ENCODE peak calls at places on chromosomes 1 and 21, in ten cellular contexts. One of them, this sample, is unnamed.

GRCh38 chr1:180930687-180931086 is 18.0 kb downstream of the KIAA1614 start:
- DNase-seq in H1: no peak
- DNase-seq in activated B cell treated with CpG ODN at 0.5 μM for 24 hours: no peak
- DNase-seq in CD4-positive, alpha-beta T cell: no peak
- DNase-seq in AG04450: no peak
- DNase-seq in glutamatergic neuron: peak
- DNase-seq in H9: no peak
- DNase-seq in lower lobe of right lung: no peak
- DNase-seq in GM23338: no peak
- DNase-seq in mucosa of descending colon: no peak
- DNase-seq in this sample: no peak

GRCh38 chr1:36735436-36735835 is 252.7 kb upstream of the CSF3R start:
- DNase-seq in glutamatergic neuron: no peak
- DNase-seq in GM23338: no peak
- DNase-seq in AG04450: no peak
- DNase-seq in H9: no peak
- DNase-seq in CD4-positive, alpha-beta T cell: no peak
- DNase-seq in lower lobe of right lung: no peak
- DNase-seq in H1: no peak
- DNase-seq in mucosa of descending colon: no peak
- DNase-seq in activated B cell treated with CpG ODN at 0.5 μM for 24 hours: no peak
- DNase-seq in this sample: no peak

GRCh38 chr1:181620183-181620582 is 136.9 kb downstream of the CACNA1E start:
- DNase-seq in activated B cell treated with CpG ODN at 0.5 μM for 24 hours: no peak
- DNase-seq in lower lobe of right lung: no peak
- DNase-seq in CD4-positive, alpha-beta T cell: no peak
- DNase-seq in H1: no peak
- DNase-seq in glutamatergic neuron: no peak
- DNase-seq in GM23338: no peak
- DNase-seq in mucosa of descending colon: no peak
- DNase-seq in AG04450: no peak
- DNase-seq in H9: no peak
- DNase-seq in this sample: no peak

GRCh38 chr1:51736702-51737101 is 119.8 kb downstream of the OSBPL9 start:
- DNase-seq in glutamatergic neuron: no peak
- DNase-seq in mucosa of descending colon: no peak
- DNase-seq in GM23338: no peak
- DNase-seq in lower lobe of right lung: no peak
- DNase-seq in H9: no peak
- DNase-seq in H1: no peak
- DNase-seq in activated B cell treated with CpG ODN at 0.5 μM for 24 hours: no peak
- DNase-seq in AG04450: peak
- DNase-seq in CD4-positive, alpha-beta T cell: no peak
- DNase-seq in this sample: no peak

GRCh38 chr1:95547000-95547399 is 313.0 kb downstream of the RWDD3 start:
- DNase-seq in H1: no peak
- DNase-seq in AG04450: no peak
- DNase-seq in GM23338: no peak
- DNase-seq in lower lobe of right lung: no peak
- DNase-seq in activated B cell treated with CpG ODN at 0.5 μM for 24 hours: no peak
- DNase-seq in mucosa of descending colon: no peak
- DNase-seq in glutamatergic neuron: no peak
- DNase-seq in H9: no peak
- DNase-seq in CD4-positive, alpha-beta T cell: no peak
- DNase-seq in this sample: no peak

GRCh38 chr1:58837886-58838285 is 54.0 kb upstream of the JUN start:
- DNase-seq in H9: no peak
- DNase-seq in lower lobe of right lung: no peak
- DNase-seq in H1: no peak
- DNase-seq in mucosa of descending colon: no peak
- DNase-seq in AG04450: no peak
- DNase-seq in activated B cell treated with CpG ODN at 0.5 μM for 24 hours: no peak
- DNase-seq in glutamatergic neuron: no peak
- DNase-seq in CD4-positive, alpha-beta T cell: no peak
- DNase-seq in GM23338: no peak
- DNase-seq in this sample: no peak

GRCh38 chr1:209341689-209342420 is 241.7 kb upstream of the CAMK1G start:
- DNase-seq in mucosa of descending colon: no peak
- DNase-seq in H9: no peak
- DNase-seq in glutamatergic neuron: no peak
- DNase-seq in H1: no peak
- DNase-seq in CD4-positive, alpha-beta T cell: no peak
- DNase-seq in AG04450: no peak
- DNase-seq in GM23338: no peak
- DNase-seq in activated B cell treated with CpG ODN at 0.5 μM for 24 hours: no peak
- DNase-seq in lower lobe of right lung: no peak
- DNase-seq in this sample: no peak

GRCh38 chr1:47351305-47351704 is 17.7 kb downstream of the CMPK1 start:
- DNase-seq in activated B cell treated with CpG ODN at 0.5 μM for 24 hours: no peak
- DNase-seq in CD4-positive, alpha-beta T cell: no peak
- DNase-seq in H9: no peak
- DNase-seq in lower lobe of right lung: no peak
- DNase-seq in GM23338: no peak
- DNase-seq in glutamatergic neuron: no peak
- DNase-seq in mucosa of descending colon: no peak
- DNase-seq in H1: no peak
- DNase-seq in AG04450: no peak
- DNase-seq in this sample: no peak

GRCh38 chr1:165629848-165630628 is 996 bp upstream of the MGST3 start:
- DNase-seq in H9: peak
- DNase-seq in activated B cell treated with CpG ODN at 0.5 μM for 24 hours: no peak
- DNase-seq in H1: no peak
- DNase-seq in CD4-positive, alpha-beta T cell: no peak
- DNase-seq in GM23338: peak
- DNase-seq in AG04450: no peak
- DNase-seq in lower lobe of right lung: no peak
- DNase-seq in mucosa of descending colon: no peak
- DNase-seq in glutamatergic neuron: peak
- DNase-seq in this sample: no peak

GRCh38 chr1:192702212-192702993 is 66.5 kb downstream of the RGS13 start:
- DNase-seq in CD4-positive, alpha-beta T cell: no peak
- DNase-seq in mucosa of descending colon: no peak
- DNase-seq in activated B cell treated with CpG ODN at 0.5 μM for 24 hours: no peak
- DNase-seq in H9: no peak
- DNase-seq in H1: no peak
- DNase-seq in AG04450: peak
- DNase-seq in lower lobe of right lung: no peak
- DNase-seq in glutamatergic neuron: no peak
- DNase-seq in GM23338: no peak
- DNase-seq in this sample: no peak

GRCh38 chr1:151401125-151401788 is 1.9 kb downstream of the PSMB4 start:
- DNase-seq in activated B cell treated with CpG ODN at 0.5 μM for 24 hours: no peak
- DNase-seq in mucosa of descending colon: no peak
- DNase-seq in H1: no peak
- DNase-seq in CD4-positive, alpha-beta T cell: no peak
- DNase-seq in H9: no peak
- DNase-seq in glutamatergic neuron: no peak
- DNase-seq in AG04450: no peak
- DNase-seq in lower lobe of right lung: no peak
- DNase-seq in GM23338: no peak
- DNase-seq in this sample: no peak

GRCh38 chr1:116239916-116240315 is 128.7 kb downstream of the MAB21L3 start:
- DNase-seq in GM23338: no peak
- DNase-seq in AG04450: no peak
- DNase-seq in mucosa of descending colon: no peak
- DNase-seq in H1: no peak
- DNase-seq in lower lobe of right lung: no peak
- DNase-seq in H9: no peak
- DNase-seq in activated B cell treated with CpG ODN at 0.5 μM for 24 hours: no peak
- DNase-seq in glutamatergic neuron: no peak
- DNase-seq in CD4-positive, alpha-beta T cell: no peak
- DNase-seq in this sample: no peak

GRCh38 chr1:230760360-230760827 is 13.2 kb downstream of the CAPN9 start:
- DNase-seq in glutamatergic neuron: no peak
- DNase-seq in H9: peak
- DNase-seq in mucosa of descending colon: peak
- DNase-seq in lower lobe of right lung: no peak
- DNase-seq in AG04450: no peak
- DNase-seq in CD4-positive, alpha-beta T cell: no peak
- DNase-seq in GM23338: peak
- DNase-seq in H1: no peak
- DNase-seq in activated B cell treated with CpG ODN at 0.5 μM for 24 hours: no peak
- DNase-seq in this sample: no peak
- TF ChIP-seq CTCF in glutamatergic neuron: no peak
- TF ChIP-seq CTCF in H9: peak
- TF ChIP-seq CTCF in mucosa of descending colon: no peak
- TF ChIP-seq CTCF in lower lobe of right lung: no peak
- TF ChIP-seq CTCF in AG04450: no peak
- TF ChIP-seq CTCF in CD4-positive, alpha-beta T cell: no peak
- TF ChIP-seq CTCF in GM23338: no peak
- TF ChIP-seq CTCF in H1: peak
- TF ChIP-seq CTCF in activated B cell treated with CpG ODN at 0.5 μM for 24 hours: no peak
- TF ChIP-seq CTCF in this sample: no peak

GRCh38 chr1:5747428-5748285 is 244.6 kb downstream of the NPHP4 start:
- DNase-seq in H9: peak
- DNase-seq in glutamatergic neuron: no peak
- DNase-seq in mucosa of descending colon: no peak
- DNase-seq in activated B cell treated with CpG ODN at 0.5 μM for 24 hours: no peak
- DNase-seq in lower lobe of right lung: peak
- DNase-seq in CD4-positive, alpha-beta T cell: no peak
- DNase-seq in H1: peak
- DNase-seq in AG04450: no peak
- DNase-seq in GM23338: no peak
- DNase-seq in this sample: no peak

GRCh38 chr1:5744911-5745431 is 247.3 kb downstream of the NPHP4 start:
- DNase-seq in H9: peak
- DNase-seq in H1: peak
- DNase-seq in activated B cell treated with CpG ODN at 0.5 μM for 24 hours: no peak
- DNase-seq in lower lobe of right lung: peak
- DNase-seq in AG04450: no peak
- DNase-seq in mucosa of descending colon: no peak
- DNase-seq in glutamatergic neuron: no peak
- DNase-seq in GM23338: no peak
- DNase-seq in CD4-positive, alpha-beta T cell: no peak
- DNase-seq in this sample: no peak

GRCh38 chr1:5744342-5744741 is 247.9 kb downstream of the NPHP4 start:
- DNase-seq in activated B cell treated with CpG ODN at 0.5 μM for 24 hours: no peak
- DNase-seq in AG04450: no peak
- DNase-seq in GM23338: no peak
- DNase-seq in glutamatergic neuron: no peak
- DNase-seq in H1: peak
- DNase-seq in H9: peak
- DNase-seq in CD4-positive, alpha-beta T cell: no peak
- DNase-seq in mucosa of descending colon: no peak
- DNase-seq in lower lobe of right lung: peak
- DNase-seq in this sample: no peak

GRCh38 chr1:5746611-5747427 is 245.4 kb downstream of the NPHP4 start:
- DNase-seq in lower lobe of right lung: peak
- DNase-seq in AG04450: no peak
- DNase-seq in CD4-positive, alpha-beta T cell: no peak
- DNase-seq in activated B cell treated with CpG ODN at 0.5 μM for 24 hours: no peak
- DNase-seq in H1: peak
- DNase-seq in mucosa of descending colon: no peak
- DNase-seq in GM23338: no peak
- DNase-seq in H9: no peak
- DNase-seq in glutamatergic neuron: no peak
- DNase-seq in this sample: no peak

DNA sequence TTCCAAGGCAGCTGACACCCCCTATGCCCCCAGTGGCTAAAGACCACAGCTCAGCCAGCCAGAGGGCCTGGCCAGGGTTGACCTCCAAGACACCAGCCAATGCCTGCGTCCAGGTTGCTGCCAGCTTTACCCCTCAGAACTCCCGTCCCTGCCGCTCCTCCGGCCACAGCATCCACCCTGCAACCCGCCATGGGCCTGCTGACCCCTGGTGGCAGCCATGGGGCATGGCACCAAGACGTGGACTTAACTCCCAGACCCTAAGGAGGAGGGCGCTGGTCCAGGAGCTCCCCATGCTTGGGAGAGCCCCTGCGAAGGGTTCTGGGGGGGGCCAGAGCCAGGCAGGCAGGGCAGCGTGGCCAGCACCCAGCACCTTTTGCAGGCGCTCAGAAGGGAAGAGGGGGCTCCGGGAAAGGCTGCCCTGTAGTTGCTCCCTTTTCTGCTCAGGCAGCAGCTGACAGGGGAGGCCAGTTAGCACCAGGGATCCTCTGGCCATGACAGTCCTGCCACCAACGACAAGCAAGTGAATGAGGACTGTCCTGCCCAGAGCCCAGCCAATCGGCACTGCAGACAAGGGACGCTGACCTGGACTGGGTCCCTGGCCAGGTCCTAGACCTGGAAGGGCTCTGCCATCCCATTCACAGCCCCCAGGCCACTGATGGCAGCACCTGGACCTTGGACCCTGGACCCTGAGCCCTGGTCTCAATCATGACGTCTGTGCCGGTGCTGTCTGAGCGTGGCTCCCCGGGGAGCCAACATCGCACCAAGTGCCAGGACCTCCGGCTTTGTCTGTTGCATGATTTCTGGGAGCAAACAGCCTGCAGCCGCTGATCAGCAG is 246.2 kb downstream of the NPHP4 start:
- DNase-seq in CD4-positive, alpha-beta T cell: peak
- DNase-seq in GM23338: peak
- DNase-seq in AG04450: peak
- DNase-seq in glutamatergic neuron: peak
- DNase-seq in H1: peak
- DNase-seq in H9: peak
- DNase-seq in lower lobe of right lung: peak
- DNase-seq in activated B cell treated with CpG ODN at 0.5 μM for 24 hours: peak
- DNase-seq in mucosa of descending colon: peak
- DNase-seq in this sample: no peak
- TF ChIP-seq CTCF in CD4-positive, alpha-beta T cell: peak
- TF ChIP-seq CTCF in GM23338: peak
- TF ChIP-seq CTCF in AG04450: peak
- TF ChIP-seq CTCF in glutamatergic neuron: peak
- TF ChIP-seq CTCF in H1: peak
- TF ChIP-seq CTCF in H9: peak
- TF ChIP-seq CTCF in lower lobe of right lung: peak
- TF ChIP-seq CTCF in activated B cell treated with CpG ODN at 0.5 μM for 24 hours: no peak
- TF ChIP-seq CTCF in mucosa of descending colon: peak
- TF ChIP-seq CTCF in this sample: peak

DNA sequence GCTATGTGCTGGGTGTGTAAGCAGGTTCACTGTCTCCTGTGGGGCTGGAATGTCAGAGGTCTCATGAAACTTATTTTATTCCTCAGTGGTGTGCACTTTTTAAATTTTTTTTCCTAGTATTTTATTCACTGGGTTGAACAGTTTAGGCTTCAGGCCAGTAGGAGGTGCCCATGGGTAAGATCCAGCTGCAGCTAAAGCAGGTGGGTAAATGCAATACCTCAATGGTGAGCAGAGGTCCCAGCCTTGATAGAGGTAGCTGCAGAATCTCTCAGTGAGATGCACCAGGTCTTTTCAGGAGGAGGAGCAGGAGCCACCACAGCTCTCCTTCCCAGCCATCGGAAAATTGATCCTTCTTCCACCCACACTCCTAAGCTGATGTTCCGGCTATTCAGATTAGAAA is 12.6 kb upstream of the OR6N2 start:
- DNase-seq in glutamatergic neuron: no peak
- DNase-seq in H1: peak
- DNase-seq in H9: peak
- DNase-seq in GM23338: peak
- DNase-seq in lower lobe of right lung: no peak
- DNase-seq in AG04450: no peak
- DNase-seq in CD4-positive, alpha-beta T cell: peak
- DNase-seq in mucosa of descending colon: no peak
- DNase-seq in activated B cell treated with CpG ODN at 0.5 μM for 24 hours: no peak
- DNase-seq in this sample: no peak
- TF ChIP-seq CTCF in glutamatergic neuron: no peak
- TF ChIP-seq CTCF in H1: peak
- TF ChIP-seq CTCF in H9: peak
- TF ChIP-seq CTCF in GM23338: peak
- TF ChIP-seq CTCF in lower lobe of right lung: peak
- TF ChIP-seq CTCF in AG04450: peak
- TF ChIP-seq CTCF in CD4-positive, alpha-beta T cell: peak
- TF ChIP-seq CTCF in mucosa of descending colon: no peak
- TF ChIP-seq CTCF in activated B cell treated with CpG ODN at 0.5 μM for 24 hours: no peak
- TF ChIP-seq CTCF in this sample: peak

GRCh38 chr21:39669485-39669884 is 56.7 kb downstream of the B3GALT5 start:
- DNase-seq in activated B cell treated with CpG ODN at 0.5 μM for 24 hours: no peak
- DNase-seq in mucosa of descending colon: no peak
- DNase-seq in H9: peak
- DNase-seq in glutamatergic neuron: no peak
- DNase-seq in AG04450: no peak
- DNase-seq in GM23338: no peak
- DNase-seq in lower lobe of right lung: no peak
- DNase-seq in CD4-positive, alpha-beta T cell: no peak
- DNase-seq in H1: no peak
- DNase-seq in this sample: no peak
- TF ChIP-seq CTCF in activated B cell treated with CpG ODN at 0.5 μM for 24 hours: no peak
- TF ChIP-seq CTCF in mucosa of descending colon: no peak
- TF ChIP-seq CTCF in H9: no peak
- TF ChIP-seq CTCF in glutamatergic neuron: no peak
- TF ChIP-seq CTCF in AG04450: no peak
- TF ChIP-seq CTCF in GM23338: peak
- TF ChIP-seq CTCF in lower lobe of right lung: no peak
- TF ChIP-seq CTCF in CD4-positive, alpha-beta T cell: no peak
- TF ChIP-seq CTCF in H1: peak
- TF ChIP-seq CTCF in this sample: no peak

This sample was measured in natural killer cell.